ENCODE peak calls at places on chromosomes 12 and 14, in five cellular contexts. D is NT2/D1, N is HepG2, I is GM12878, E is H1. R is an unnamed sample.

GRCh38 chr12:91388573-91388972 is 206.0 kb upstream of the DCN start:
- DNase-seq in E (no peak), D (no peak), I (no peak), N (no peak), R (no peak)

GRCh38 chr12:21528953-21529352 is 2.9 kb downstream of the SPX start:
- DNase-seq in D (no peak), E (no peak), N (no peak), I (no peak), R (no peak)

GRCh38 chr12:57838594-57839302 is 7.8 kb downstream of the CTDSP2 start:
- DNase-seq in N (no peak), D (no peak), I (no peak), E (no peak), R (no peak)

GRCh38 chr12:113259499-113259953 is 38.3 kb downstream of the TPCN1 start:
- DNase-seq in E (no peak), N (peak), D (no peak), I (no peak), R (no peak)

GRCh38 chr14:28298156-28298555 is 468.4 kb upstream of the FOXG1 start:
- DNase-seq in D (no peak), I (no peak), E (no peak), N (no peak), R (no peak)

GRCh38 chr14:65783101-65783500 is 370.6 kb downstream of the FUT8 start:
- DNase-seq in D (no peak), E (no peak), N (no peak), I (no peak), R (no peak)

GRCh38 chr14:33369972-33370371 is 431.3 kb downstream of the NPAS3 start:
- DNase-seq in I (peak), N (no peak), D (no peak), E (no peak), R (no peak)

GRCh38 chr14:105067969-105068301 is 2.7 kb upstream of the GPR132 start:
- DNase-seq in N (no peak), D (no peak), I (no peak), E (no peak), R (no peak)

GRCh38 chr12:58030566-58031279 is 89.4 kb downstream of the ATP23 start:
- DNase-seq in E (no peak), I (no peak), N (no peak), D (no peak), R (no peak)

GRCh38 chr12:109458086-109458485 is 19.0 kb downstream of the KCTD10 start:
- DNase-seq in D (no peak), I (no peak), N (no peak), E (no peak), R (no peak)

GRCh38 chr14:105491366-105492006 is 440 bp downstream of the TEDC1 start:
- DNase-seq in N (peak), E (peak), I (peak), D (peak), R (peak)

GRCh38 chr12:95701722-95702418 is 88.7 kb downstream of the NTN4 start:
- DNase-seq in I (no peak), D (no peak), E (no peak), N (no peak), R (no peak)

GRCh38 chr12:110928700-110929099 is 8.3 kb upstream of the MYL2 start:
- DNase-seq in N (no peak), D (no peak), I (no peak), E (no peak), R (no peak)

GRCh38 chr14:51219473-51220448 is 20.3 kb upstream of the TMX1 start:
- DNase-seq in N (peak), E (no peak), D (no peak), I (no peak), R (no peak)

DNA sequence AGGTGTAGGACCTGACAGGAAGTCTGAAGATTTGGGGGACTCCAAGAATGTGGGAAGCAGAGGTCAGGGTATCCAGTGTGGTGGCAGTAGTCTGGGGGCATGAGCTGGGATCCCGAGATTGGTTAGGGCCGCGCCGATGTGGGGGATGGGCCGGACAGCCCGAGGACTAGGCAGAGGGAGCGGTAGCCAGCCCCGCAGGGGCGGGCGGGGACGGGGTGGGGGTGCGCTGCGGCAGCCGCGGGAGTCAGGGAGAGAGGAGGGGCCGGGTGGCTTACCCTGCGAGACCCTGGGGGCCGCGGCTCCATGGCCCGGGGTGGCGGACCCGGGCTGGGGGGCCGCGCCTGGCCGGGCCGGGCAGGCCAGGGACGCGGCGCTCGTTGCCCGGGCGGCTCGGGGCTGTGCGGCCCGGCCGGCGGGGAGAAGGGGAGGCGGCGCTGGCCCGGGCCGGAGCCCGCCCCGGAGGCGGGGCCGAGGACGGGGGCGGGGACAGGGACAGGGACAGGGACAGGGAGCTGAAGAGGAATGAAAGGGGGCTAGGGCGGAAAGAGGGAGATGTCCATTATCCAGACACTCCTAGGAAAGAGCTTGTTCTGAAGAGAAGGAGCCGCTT is 5.6 kb downstream of the ZNF385A start:
- DNase-seq in N (peak), D (no peak), I (no peak), E (peak), R (peak)
- TF ChIP-seq SUZ12 in N (no peak), D (no peak), I (no peak), E (no peak), R (no peak)

GRCh38 chr14:64569108-64570045 is 19.6 kb downstream of the PPP1R36 start:
- DNase-seq in N (peak), D (no peak), I (no peak), E (no peak), R (no peak)

GRCh38 chr14:64563696-64564095 is 13.9 kb downstream of the PPP1R36 start:
- DNase-seq in E (no peak), N (no peak), I (no peak), D (no peak), R (no peak)

GRCh38 chr14:64562432-64562831 is 12.7 kb downstream of the PPP1R36 start:
- DNase-seq in E (no peak), I (no peak), N (no peak), D (no peak), R (no peak)

GRCh38 chr14:64561631-64562030 is 11.9 kb downstream of the PPP1R36 start:
- DNase-seq in N (no peak), I (no peak), D (no peak), E (no peak), R (no peak)

GRCh38 chr14:64566651-64567122 is 16.9 kb downstream of the PPP1R36 start:
- DNase-seq in D (no peak), E (no peak), N (no peak), I (no peak), R (no peak)
- TF ChIP-seq SUZ12 in D (no peak), E (no peak), N (no peak), I (no peak), R (no peak)

DNA sequence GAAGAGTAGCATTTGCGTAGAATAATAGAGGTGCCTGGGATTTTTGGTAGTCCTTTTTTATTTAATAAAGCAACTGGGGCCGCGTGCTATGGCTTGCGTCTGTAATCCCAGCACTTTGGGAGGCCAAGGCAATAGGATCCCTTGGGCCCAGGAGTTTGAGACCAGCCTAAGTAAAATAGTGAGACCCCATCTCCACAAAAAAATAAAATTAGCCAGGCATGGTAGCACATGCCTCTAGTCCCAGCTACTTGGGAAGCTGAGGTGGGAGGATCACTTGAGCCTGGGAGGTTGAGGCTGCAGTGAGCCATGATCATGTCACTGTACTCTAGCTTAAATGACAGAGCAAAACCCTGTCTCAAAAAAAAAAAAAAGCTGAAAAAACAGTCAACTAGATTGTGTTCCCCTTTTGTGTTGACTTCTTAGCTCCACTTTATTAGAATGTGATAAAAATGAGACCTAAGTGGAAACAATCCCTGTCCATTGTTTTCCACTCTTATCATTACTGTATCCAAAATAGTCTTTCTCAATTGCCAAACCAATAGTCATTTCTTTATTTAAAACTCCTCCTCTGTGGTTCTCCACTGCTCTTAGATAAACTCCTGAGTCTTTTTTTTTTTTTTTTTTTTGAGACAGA is 7.4 kb downstream of the PRKCH start:
- DNase-seq in N (no peak), D (no peak), I (no peak), E (no peak), R (no peak)
- TF ChIP-seq SUZ12 in N (no peak), D (no peak), I (no peak), E (no peak), R (no peak)

GRCh38 chr12:124745891-124746570 is 117.6 kb downstream of the SCARB1 start:
- DNase-seq in N (peak), D (peak), E (peak), I (no peak), R (peak)

GRCh38 chr12:124743479-124744272 is 120.0 kb downstream of the SCARB1 start:
- DNase-seq in D (no peak), I (no peak), N (no peak), E (no peak), R (no peak)

GRCh38 chr12:124744273-124744640 is 119.4 kb downstream of the SCARB1 start:
- DNase-seq in E (no peak), I (no peak), D (no peak), N (no peak), R (no peak)

GRCh38 chr12:124745468-124745890 is 118.2 kb downstream of the SCARB1 start:
- DNase-seq in D (no peak), I (no peak), E (no peak), N (no peak), R (no peak)

DNA sequence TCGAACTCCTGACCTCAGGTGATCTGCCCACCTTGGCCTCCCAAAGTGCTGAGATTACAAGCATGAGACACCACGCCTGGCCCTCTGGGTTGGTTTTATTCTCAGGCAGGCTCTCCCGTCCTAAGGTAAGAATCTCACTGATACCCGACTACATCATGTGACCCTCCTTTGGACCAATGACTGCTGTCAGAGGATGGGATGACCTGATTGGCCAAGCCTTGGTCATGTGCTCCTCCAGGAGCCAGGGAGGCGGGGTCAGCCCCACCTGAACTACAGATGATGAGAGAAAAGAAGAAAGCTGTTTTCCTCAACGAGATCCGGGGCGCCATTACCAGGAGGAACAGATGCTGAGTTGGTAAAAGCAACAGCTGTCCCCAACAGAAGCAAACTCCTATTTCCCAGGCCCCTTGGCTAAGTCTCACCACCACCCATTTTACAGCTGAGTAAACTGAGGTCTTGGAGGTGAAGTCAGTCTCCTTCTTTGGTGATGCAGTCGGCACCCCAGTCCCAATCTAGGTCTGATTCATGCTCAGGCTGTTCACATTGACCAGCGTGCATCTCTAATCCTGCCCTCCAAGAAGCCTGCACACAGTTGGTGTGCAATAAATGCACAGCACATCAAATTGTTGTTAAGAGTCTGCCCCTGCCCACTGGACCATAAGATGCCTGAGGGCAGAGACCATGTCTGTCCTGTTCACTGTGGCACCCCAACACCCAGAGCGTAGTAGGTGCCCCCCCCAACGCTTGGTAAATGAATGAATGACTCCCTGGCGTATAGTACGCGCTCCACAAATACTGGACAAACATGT is 118.8 kb downstream of the SCARB1 start:
- DNase-seq in E (peak), N (peak), I (peak), D (no peak), R (peak)
- TF ChIP-seq SUZ12 in E (no peak), N (no peak), I (no peak), D (no peak), R (no peak)

GRCh38 chr12:48979602-48980388 is 1.7 kb downstream of the WNT1 start:
- DNase-seq in D (no peak), N (no peak), E (no peak), I (no peak), R (no peak)

GRCh38 chr12:48980953-48981756 is 3.0 kb downstream of the WNT1 start:
- DNase-seq in N (no peak), E (no peak), I (no peak), D (no peak), R (no peak)

GRCh38 chr12:48981757-48982157 is 3.6 kb downstream of the WNT1 start:
- DNase-seq in D (no peak), N (no peak), E (no peak), I (no peak), R (no peak)

GRCh38 chr12:48978741-48979601 is 849 bp downstream of the WNT1 start:
- DNase-seq in N (no peak), I (no peak), D (no peak), E (no peak), R (no peak)

GRCh38 chr12:48980389-48980952 is 2.3 kb downstream of the WNT1 start:
- DNase-seq in D (no peak), N (no peak), I (no peak), E (peak), R (no peak)
- TF ChIP-seq SUZ12 in D (peak), N (no peak), I (peak), E (no peak), R (no peak)

GRCh38 chr12:73731658-73732057 is 806.0 kb upstream of the ATXN7L3B start:
- DNase-seq in N (no peak), E (no peak), I (no peak), D (no peak), R (no peak)

DNA sequence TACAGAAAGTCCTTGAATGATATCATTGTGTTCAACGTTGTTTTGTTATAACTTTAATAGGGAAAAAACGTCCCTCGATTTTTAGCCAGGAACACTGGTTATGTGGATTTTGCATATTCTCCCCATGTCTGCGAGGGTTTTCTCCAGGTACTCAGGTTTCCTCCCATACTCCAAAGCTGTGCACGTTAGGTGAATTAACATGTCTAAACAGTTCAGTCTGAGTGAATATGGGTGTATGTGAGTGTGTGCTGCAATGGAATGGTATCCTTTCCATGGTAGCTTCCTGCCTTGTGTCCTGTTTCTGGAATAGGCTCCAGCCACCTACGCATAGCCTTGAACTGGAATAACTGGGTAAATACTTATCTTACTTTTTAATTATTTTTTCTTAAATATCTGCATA is 810.8 kb upstream of the ATXN7L3B start:
- DNase-seq in D (no peak), N (no peak), E (no peak), I (no peak), R (no peak)
- TF ChIP-seq SUZ12 in D (no peak), N (no peak), E (no peak), I (no peak), R (no peak)

DNA sequence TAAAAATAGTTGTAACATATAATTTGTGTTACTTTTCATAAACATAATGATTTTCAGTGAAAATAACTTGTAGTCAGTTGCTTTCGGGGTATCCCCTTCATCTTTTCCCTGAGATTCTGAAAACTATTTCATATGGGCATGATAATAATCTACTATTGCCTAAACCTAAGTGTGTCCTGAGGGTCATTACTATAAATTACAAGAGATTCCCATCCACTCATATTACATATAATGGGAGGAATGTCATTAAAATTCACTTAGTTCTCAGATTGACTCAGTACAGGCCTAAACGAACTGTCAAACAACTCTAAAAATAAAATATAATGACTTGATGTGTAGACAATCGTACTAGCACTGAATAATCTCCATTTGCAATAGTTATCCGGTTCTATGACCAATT is 72.7 kb downstream of the PTPRR start:
- DNase-seq in E (no peak), I (no peak), D (no peak), N (no peak), R (no peak)
- TF ChIP-seq SUZ12 in E (no peak), I (no peak), D (no peak), N (no peak), R (no peak)

DNA sequence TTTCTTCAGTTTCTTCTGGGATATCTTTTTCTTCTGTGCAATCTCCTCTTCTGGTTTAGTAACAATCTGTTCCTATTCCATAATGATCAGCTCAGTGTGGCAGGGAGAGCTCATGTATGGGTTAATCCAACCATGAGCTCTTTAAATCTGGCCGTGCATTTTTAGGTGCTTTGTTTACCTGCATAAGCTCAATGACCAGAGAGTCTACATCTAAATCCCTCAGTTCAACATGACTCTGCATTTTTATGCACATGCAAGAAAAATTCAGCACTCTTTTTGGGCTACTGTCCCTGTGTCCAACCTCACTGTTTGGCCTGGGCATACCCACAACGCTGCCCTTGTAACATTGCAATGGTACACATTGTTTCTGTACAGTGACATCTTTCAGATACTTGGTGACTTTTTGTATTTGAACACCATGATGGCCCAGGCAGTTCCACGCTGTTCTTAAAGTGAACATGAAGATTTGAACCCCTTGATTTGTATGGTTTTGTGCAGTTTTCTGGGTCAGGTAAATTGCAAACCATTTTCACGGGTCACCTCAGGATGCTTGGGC is 243.3 kb upstream of the SRRM4 start:
- DNase-seq in E (no peak), D (no peak), N (no peak), I (no peak), R (no peak)
- TF ChIP-seq SUZ12 in E (no peak), D (no peak), N (no peak), I (no peak), R (no peak)

DNA sequence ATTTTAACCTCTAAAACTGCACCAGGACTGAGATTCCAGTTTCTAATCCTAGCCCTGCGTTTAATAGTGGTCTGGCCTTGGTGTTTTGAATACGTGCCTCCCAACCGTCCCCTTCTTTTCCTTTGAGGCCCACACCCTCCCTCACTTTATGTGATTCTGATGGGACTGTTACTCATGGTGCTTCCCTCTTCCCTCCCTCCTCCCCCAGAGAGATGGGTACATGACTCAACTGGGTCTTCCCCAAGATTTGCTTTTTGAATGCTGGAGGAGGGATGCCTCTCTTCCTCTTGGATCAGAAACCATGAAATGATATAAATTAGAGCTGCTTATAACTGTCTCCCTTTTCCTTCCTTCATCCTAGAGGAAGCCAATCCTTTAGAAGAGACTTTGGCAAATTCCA is 8.2 kb upstream of the PPP2R5E start:
- DNase-seq in E (no peak), D (no peak), N (no peak), I (no peak), R (no peak)
- TF ChIP-seq SUZ12 in E (no peak), D (no peak), N (no peak), I (no peak), R (no peak)